ENCODE peak calls at places on chromosomes 3 and 15, in six cellular contexts. One of them, this sample, is unnamed. For H3K27me3, the result is how much of the 10 kb centered on the place peaks cover.

GRCh38 chr15:59306520-59307163 is 66.0 kb downstream of the MYO1E start:
- DNase-seq in dorsolateral prefrontal cortex: no peak
- DNase-seq in heart left ventricle: no peak
- DNase-seq in colonic mucosa: no peak
- DNase-seq in GM23338: no peak
- DNase-seq in HepG2: no peak
- DNase-seq in this sample: no peak

GRCh38 chr3:94009612-94010011 is 18.8 kb downstream of the STX19 start:
- DNase-seq in dorsolateral prefrontal cortex: no peak
- DNase-seq in heart left ventricle: no peak
- DNase-seq in colonic mucosa: no peak
- DNase-seq in GM23338: no peak
- DNase-seq in HepG2: no peak
- DNase-seq in this sample: no peak

GRCh38 chr15:42057744-42058646 is 36.4 kb downstream of the PLA2G4D start:
- DNase-seq in dorsolateral prefrontal cortex: no peak
- DNase-seq in heart left ventricle: no peak
- DNase-seq in colonic mucosa: peak
- DNase-seq in GM23338: no peak
- DNase-seq in HepG2: no peak
- DNase-seq in this sample: no peak

GRCh38 chr15:80569656-80570055 is 125.5 kb upstream of the ABHD17C start:
- DNase-seq in dorsolateral prefrontal cortex: no peak
- DNase-seq in heart left ventricle: no peak
- DNase-seq in colonic mucosa: no peak
- DNase-seq in GM23338: no peak
- DNase-seq in HepG2: no peak
- DNase-seq in this sample: no peak

GRCh38 chr3:159872374-159873109 is 116.1 kb upstream of the IL12A start:
- DNase-seq in dorsolateral prefrontal cortex: no peak
- DNase-seq in heart left ventricle: no peak
- DNase-seq in colonic mucosa: no peak
- DNase-seq in GM23338: peak
- DNase-seq in HepG2: no peak
- DNase-seq in this sample: no peak

GRCh38 chr3:46566040-46566631 is at the start of gene LRRC2:
- DNase-seq in dorsolateral prefrontal cortex: peak
- DNase-seq in heart left ventricle: peak
- DNase-seq in colonic mucosa: peak
- DNase-seq in GM23338: peak
- DNase-seq in HepG2: no peak
- DNase-seq in this sample: peak

GRCh38 chr3:104873331-104873730 is 493.4 kb upstream of the ALCAM start:
- DNase-seq in dorsolateral prefrontal cortex: no peak
- DNase-seq in heart left ventricle: no peak
- DNase-seq in colonic mucosa: no peak
- DNase-seq in GM23338: no peak
- DNase-seq in HepG2: no peak
- DNase-seq in this sample: no peak

GRCh38 chr15:48963524-48964113 is at the start of gene SHC4:
- DNase-seq in dorsolateral prefrontal cortex: peak
- DNase-seq in heart left ventricle: peak
- DNase-seq in colonic mucosa: peak
- DNase-seq in GM23338: peak
- DNase-seq in HepG2: peak
- DNase-seq in this sample: no peak

GRCh38 chr15:56242576-56243116 is 1.0 kb downstream of the RFX7 start:
- DNase-seq in dorsolateral prefrontal cortex: no peak
- DNase-seq in heart left ventricle: no peak
- DNase-seq in colonic mucosa: no peak
- DNase-seq in GM23338: no peak
- DNase-seq in HepG2: no peak
- DNase-seq in this sample: no peak

GRCh38 chr3:177899275-177900067 is 636.8 kb upstream of the KCNMB2 start:
- DNase-seq in dorsolateral prefrontal cortex: no peak
- DNase-seq in heart left ventricle: no peak
- DNase-seq in colonic mucosa: no peak
- DNase-seq in GM23338: no peak
- DNase-seq in HepG2: no peak
- DNase-seq in this sample: no peak

GRCh38 chr3:143604402-143604801 is 243.9 kb downstream of the SLC9A9 start:
- DNase-seq in dorsolateral prefrontal cortex: no peak
- DNase-seq in heart left ventricle: no peak
- DNase-seq in colonic mucosa: no peak
- DNase-seq in GM23338: no peak
- DNase-seq in HepG2: no peak
- DNase-seq in this sample: no peak

GRCh38 chr15:75452364-75452967 is 976 bp upstream of the SIN3A start:
- DNase-seq in dorsolateral prefrontal cortex: peak
- DNase-seq in heart left ventricle: peak
- DNase-seq in colonic mucosa: peak
- DNase-seq in GM23338: peak
- DNase-seq in HepG2: peak
- DNase-seq in this sample: peak

DNA sequence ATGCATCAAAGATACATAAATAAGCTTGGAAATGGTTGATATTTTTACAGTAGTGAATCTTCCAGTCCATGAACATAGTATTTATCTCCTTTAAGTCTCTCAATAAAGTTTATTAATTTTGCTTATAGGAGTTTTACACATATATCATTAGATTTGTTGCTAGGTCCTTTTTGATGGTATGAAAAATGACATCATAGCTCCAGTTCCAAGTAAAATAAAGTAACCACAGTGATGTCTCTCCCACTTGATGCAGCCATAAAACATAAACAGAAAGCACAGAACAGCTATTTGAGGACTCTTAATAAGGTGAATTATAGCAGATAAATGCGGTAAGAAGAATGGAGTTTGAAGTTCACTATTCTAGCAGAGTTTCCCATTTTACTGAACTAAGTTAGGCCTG is 20.8 kb downstream of the DMXL2 start:
- DNase-seq in dorsolateral prefrontal cortex: no peak
- DNase-seq in heart left ventricle: no peak
- DNase-seq in colonic mucosa: no peak
- DNase-seq in GM23338: no peak
- DNase-seq in HepG2: no peak
- DNase-seq in this sample: no peak
- H3K27ac ChIP-seq in dorsolateral prefrontal cortex: no peak
- H3K27ac ChIP-seq in heart left ventricle: no peak
- H3K27ac ChIP-seq in colonic mucosa: no peak
- H3K27ac ChIP-seq in GM23338: no peak
- H3K27ac ChIP-seq in HepG2: no peak
- H3K27ac ChIP-seq in this sample: peak

DNA sequence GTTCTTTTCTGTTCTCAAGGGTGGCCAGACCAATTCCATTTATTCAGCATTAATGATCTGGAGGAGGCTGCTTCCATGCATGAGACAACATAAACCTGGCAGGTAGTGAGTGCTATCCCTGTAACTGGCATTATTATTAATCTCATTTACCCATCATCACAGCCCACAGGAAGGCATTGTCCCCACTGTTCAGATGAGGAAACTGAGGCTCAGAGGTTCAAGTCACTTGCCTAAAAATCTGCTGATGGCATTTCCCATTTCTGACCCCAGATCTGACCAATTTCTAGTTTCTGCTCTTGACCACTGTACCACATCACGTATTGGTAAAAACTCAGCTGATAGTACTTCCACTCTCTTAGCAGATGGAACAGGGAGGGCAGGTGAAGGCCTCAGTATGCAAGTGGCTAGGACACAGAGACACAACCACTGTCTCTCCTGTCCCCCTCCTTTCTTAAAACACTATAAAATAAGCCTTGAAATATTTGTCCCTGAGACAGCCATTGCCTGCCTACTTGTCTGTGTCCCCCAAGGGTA is 36.1 kb downstream of the TRANK1 start:
- DNase-seq in dorsolateral prefrontal cortex: no peak
- DNase-seq in heart left ventricle: no peak
- DNase-seq in colonic mucosa: no peak
- DNase-seq in GM23338: no peak
- DNase-seq in HepG2: no peak
- DNase-seq in this sample: no peak
- H3K4me3 ChIP-seq in dorsolateral prefrontal cortex: peak
- H3K4me3 ChIP-seq in heart left ventricle: peak
- H3K4me3 ChIP-seq in colonic mucosa: peak
- H3K4me3 ChIP-seq in GM23338: no peak
- H3K4me3 ChIP-seq in HepG2: peak
- H3K4me3 ChIP-seq in this sample: peak

DNA sequence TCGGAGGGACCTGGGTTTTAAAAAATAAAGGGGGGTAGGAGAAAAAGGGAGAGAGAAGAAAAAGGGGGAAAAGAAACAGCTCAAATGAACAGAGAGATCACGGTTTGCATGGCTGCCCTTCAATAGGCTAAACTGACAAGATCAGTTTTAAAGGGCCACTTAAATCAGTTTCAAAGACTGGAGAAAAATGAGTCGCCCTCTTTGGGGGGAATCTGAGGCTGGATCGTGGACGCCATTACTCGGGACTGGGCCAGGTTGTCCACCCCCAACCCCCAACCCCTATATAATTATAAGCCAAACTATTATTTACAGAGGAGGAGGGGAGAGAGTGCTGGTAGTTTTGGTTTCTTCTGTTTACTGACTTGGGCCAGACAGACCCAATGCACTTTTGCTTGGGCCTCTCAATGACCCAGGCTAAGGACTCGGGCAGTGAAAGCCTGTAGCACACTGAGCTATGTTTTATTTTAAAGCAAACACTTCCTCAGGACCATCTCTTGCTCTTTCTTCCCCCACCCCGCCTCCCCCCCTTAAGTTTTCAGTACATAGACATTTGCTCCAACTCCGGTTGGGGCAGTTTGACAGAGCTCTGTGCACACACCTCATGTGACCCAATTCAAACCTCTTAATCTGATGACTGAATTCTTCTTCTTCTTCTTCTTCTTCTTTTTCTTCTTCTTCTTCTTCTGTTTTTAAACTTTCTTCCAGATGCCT is 6.3 kb downstream of the NR2F2 start:
- DNase-seq in dorsolateral prefrontal cortex: no peak
- DNase-seq in heart left ventricle: no peak
- DNase-seq in colonic mucosa: peak
- DNase-seq in GM23338: peak
- DNase-seq in HepG2: peak
- DNase-seq in this sample: no peak
- H3K27me3 ChIP-seq in dorsolateral prefrontal cortex: half or more
- H3K27me3 ChIP-seq in heart left ventricle: under half
- H3K27me3 ChIP-seq in colonic mucosa: under half
- H3K27me3 ChIP-seq in GM23338: half or more
- H3K27me3 ChIP-seq in HepG2: under half
- H3K27me3 ChIP-seq in this sample: under half

GRCh38 chr3:149554826-149555225 is 80.3 kb downstream of the TM4SF4 start:
- DNase-seq in dorsolateral prefrontal cortex: no peak
- DNase-seq in heart left ventricle: no peak
- DNase-seq in colonic mucosa: peak
- DNase-seq in GM23338: no peak
- DNase-seq in HepG2: no peak
- DNase-seq in this sample: no peak
- H3K27ac ChIP-seq in dorsolateral prefrontal cortex: no peak
- H3K27ac ChIP-seq in heart left ventricle: no peak
- H3K27ac ChIP-seq in colonic mucosa: peak
- H3K27ac ChIP-seq in GM23338: peak
- H3K27ac ChIP-seq in HepG2: no peak
- H3K27ac ChIP-seq in this sample: no peak

GRCh38 chr3:112847692-112848091 is 1.0 kb upstream of the CD200R1L start:
- DNase-seq in dorsolateral prefrontal cortex: no peak
- DNase-seq in heart left ventricle: no peak
- DNase-seq in colonic mucosa: no peak
- DNase-seq in GM23338: no peak
- DNase-seq in HepG2: no peak
- DNase-seq in this sample: peak

GRCh38 chr3:112845772-112846171 is 892 bp downstream of the CD200R1L start:
- DNase-seq in dorsolateral prefrontal cortex: no peak
- DNase-seq in heart left ventricle: no peak
- DNase-seq in colonic mucosa: no peak
- DNase-seq in GM23338: no peak
- DNase-seq in HepG2: no peak
- DNase-seq in this sample: no peak

GRCh38 chr3:112846764-112847163 is at the start of gene CD200R1L:
- DNase-seq in dorsolateral prefrontal cortex: no peak
- DNase-seq in heart left ventricle: no peak
- DNase-seq in colonic mucosa: no peak
- DNase-seq in GM23338: no peak
- DNase-seq in HepG2: no peak
- DNase-seq in this sample: no peak

GRCh38 chr3:112848196-112848595 is 1.5 kb upstream of the CD200R1L start:
- DNase-seq in dorsolateral prefrontal cortex: no peak
- DNase-seq in heart left ventricle: no peak
- DNase-seq in colonic mucosa: no peak
- DNase-seq in GM23338: no peak
- DNase-seq in HepG2: no peak
- DNase-seq in this sample: no peak
- H3K4me3 ChIP-seq in dorsolateral prefrontal cortex: no peak
- H3K4me3 ChIP-seq in heart left ventricle: no peak
- H3K4me3 ChIP-seq in colonic mucosa: no peak
- H3K4me3 ChIP-seq in GM23338: no peak
- H3K4me3 ChIP-seq in HepG2: no peak
- H3K4me3 ChIP-seq in this sample: no peak

GRCh38 chr3:13886593-13887129 is 6.8 kb upstream of the WNT7A start:
- DNase-seq in dorsolateral prefrontal cortex: no peak
- DNase-seq in heart left ventricle: peak
- DNase-seq in colonic mucosa: no peak
- DNase-seq in GM23338: no peak
- DNase-seq in HepG2: no peak
- DNase-seq in this sample: no peak
- H3K27me3 ChIP-seq in dorsolateral prefrontal cortex: under half
- H3K27me3 ChIP-seq in heart left ventricle: under half
- H3K27me3 ChIP-seq in colonic mucosa: under half
- H3K27me3 ChIP-seq in GM23338: under half
- H3K27me3 ChIP-seq in HepG2: under half
- H3K27me3 ChIP-seq in this sample: under half

DNA sequence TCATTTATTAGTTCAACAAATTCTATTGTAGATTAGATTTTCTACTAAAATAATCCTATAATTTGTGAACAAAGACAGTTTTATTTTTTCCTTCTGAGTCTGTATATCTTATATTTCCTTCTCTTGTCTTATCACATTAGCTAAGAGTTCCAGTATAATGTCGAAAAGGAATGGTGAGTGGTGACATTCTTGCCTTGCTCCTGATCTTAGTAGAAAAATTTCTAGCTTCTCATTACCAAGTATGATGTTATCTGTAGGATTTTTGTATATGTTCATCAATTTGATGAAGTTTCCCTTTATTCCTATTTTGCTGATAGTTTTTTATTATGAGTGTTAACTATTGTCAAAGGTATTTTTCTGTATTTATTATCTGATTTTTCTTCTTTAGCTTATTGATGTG is 756.6 kb upstream of the BCHE start:
- DNase-seq in dorsolateral prefrontal cortex: no peak
- DNase-seq in heart left ventricle: no peak
- DNase-seq in colonic mucosa: no peak
- DNase-seq in GM23338: no peak
- DNase-seq in HepG2: no peak
- DNase-seq in this sample: no peak
- H3K27ac ChIP-seq in dorsolateral prefrontal cortex: no peak
- H3K27ac ChIP-seq in heart left ventricle: no peak
- H3K27ac ChIP-seq in colonic mucosa: no peak
- H3K27ac ChIP-seq in GM23338: no peak
- H3K27ac ChIP-seq in HepG2: no peak
- H3K27ac ChIP-seq in this sample: no peak

GRCh38 chr15:68227806-68228142 is 1.8 kb downstream of the CLN6 start:
- DNase-seq in dorsolateral prefrontal cortex: no peak
- DNase-seq in heart left ventricle: no peak
- DNase-seq in colonic mucosa: no peak
- DNase-seq in GM23338: no peak
- DNase-seq in HepG2: no peak
- DNase-seq in this sample: no peak
- H3K4me3 ChIP-seq in dorsolateral prefrontal cortex: no peak
- H3K4me3 ChIP-seq in heart left ventricle: no peak
- H3K4me3 ChIP-seq in colonic mucosa: no peak
- H3K4me3 ChIP-seq in GM23338: peak
- H3K4me3 ChIP-seq in HepG2: peak
- H3K4me3 ChIP-seq in this sample: no peak

GRCh38 chr3:64666171-64666581 is 21.6 kb downstream of the ADAMTS9 start:
- DNase-seq in dorsolateral prefrontal cortex: no peak
- DNase-seq in heart left ventricle: peak
- DNase-seq in colonic mucosa: no peak
- DNase-seq in GM23338: no peak
- DNase-seq in HepG2: no peak
- DNase-seq in this sample: no peak
- H3K27me3 ChIP-seq in dorsolateral prefrontal cortex: under half
- H3K27me3 ChIP-seq in heart left ventricle: under half
- H3K27me3 ChIP-seq in colonic mucosa: under half
- H3K27me3 ChIP-seq in GM23338: under half
- H3K27me3 ChIP-seq in HepG2: under half
- H3K27me3 ChIP-seq in this sample: under half